ENCODE peak calls at places on chromosomes 11 and 22, in seven cellular contexts. One of them, this sample, is unnamed.

GRCh38 chr22:37304595-37305343 is 22.5 kb downstream of the CYTH4 start:
- DNase-seq in NCI-H1092: no peak
- DNase-seq in DMS79 treated with DMSO at 0.1 percent for 48 hours: no peak
- DNase-seq in EL: peak
- DNase-seq in endothelial cell: no peak
- DNase-seq in dorsolateral prefrontal cortex: no peak
- DNase-seq in activated naive CD4-positive, alpha-beta T cell treated with Interleukin-2 at 50 U/mL for 16 hours: no peak
- DNase-seq in this sample: no peak

GRCh38 chr22:19853879-19854777 is 546 bp downstream of the GNB1L start:
- DNase-seq in EL: no peak
- DNase-seq in DMS79 treated with DMSO at 0.1 percent for 48 hours: no peak
- DNase-seq in endothelial cell: no peak
- DNase-seq in NCI-H1092: no peak
- DNase-seq in dorsolateral prefrontal cortex: no peak
- DNase-seq in activated naive CD4-positive, alpha-beta T cell treated with Interleukin-2 at 50 U/mL for 16 hours: peak
- DNase-seq in this sample: no peak

GRCh38 chr22:21816787-21817496 is 50.5 kb downstream of the MAPK1 start:
- DNase-seq in EL: peak
- DNase-seq in DMS79 treated with DMSO at 0.1 percent for 48 hours: no peak
- DNase-seq in activated naive CD4-positive, alpha-beta T cell treated with Interleukin-2 at 50 U/mL for 16 hours: no peak
- DNase-seq in endothelial cell: no peak
- DNase-seq in dorsolateral prefrontal cortex: no peak
- DNase-seq in NCI-H1092: no peak
- DNase-seq in this sample: no peak

GRCh38 chr11:115672999-115673411 is 168.8 kb upstream of the CADM1 start:
- DNase-seq in dorsolateral prefrontal cortex: no peak
- DNase-seq in DMS79 treated with DMSO at 0.1 percent for 48 hours: peak
- DNase-seq in activated naive CD4-positive, alpha-beta T cell treated with Interleukin-2 at 50 U/mL for 16 hours: no peak
- DNase-seq in NCI-H1092: no peak
- DNase-seq in EL: no peak
- DNase-seq in endothelial cell: no peak
- DNase-seq in this sample: no peak

GRCh38 chr11:45025716-45026492 is 75.2 kb upstream of the TP53I11 start:
- DNase-seq in endothelial cell: peak
- DNase-seq in activated naive CD4-positive, alpha-beta T cell treated with Interleukin-2 at 50 U/mL for 16 hours: no peak
- DNase-seq in DMS79 treated with DMSO at 0.1 percent for 48 hours: no peak
- DNase-seq in dorsolateral prefrontal cortex: no peak
- DNase-seq in EL: no peak
- DNase-seq in NCI-H1092: peak
- DNase-seq in this sample: no peak

GRCh38 chr22:32341122-32341740 is 16.4 kb upstream of the RFPL3 start:
- DNase-seq in endothelial cell: no peak
- DNase-seq in dorsolateral prefrontal cortex: no peak
- DNase-seq in activated naive CD4-positive, alpha-beta T cell treated with Interleukin-2 at 50 U/mL for 16 hours: no peak
- DNase-seq in EL: no peak
- DNase-seq in DMS79 treated with DMSO at 0.1 percent for 48 hours: peak
- DNase-seq in NCI-H1092: no peak
- DNase-seq in this sample: no peak

GRCh38 chr22:43226368-43226979 is 39.5 kb upstream of the TTLL12 start:
- DNase-seq in activated naive CD4-positive, alpha-beta T cell treated with Interleukin-2 at 50 U/mL for 16 hours: no peak
- DNase-seq in NCI-H1092: no peak
- DNase-seq in EL: peak
- DNase-seq in dorsolateral prefrontal cortex: no peak
- DNase-seq in DMS79 treated with DMSO at 0.1 percent for 48 hours: no peak
- DNase-seq in endothelial cell: no peak
- DNase-seq in this sample: no peak

GRCh38 chr11:103652013-103652412 is 384.4 kb upstream of the DDI1 start:
- DNase-seq in NCI-H1092: no peak
- DNase-seq in endothelial cell: no peak
- DNase-seq in dorsolateral prefrontal cortex: no peak
- DNase-seq in DMS79 treated with DMSO at 0.1 percent for 48 hours: no peak
- DNase-seq in EL: peak
- DNase-seq in activated naive CD4-positive, alpha-beta T cell treated with Interleukin-2 at 50 U/mL for 16 hours: no peak
- DNase-seq in this sample: no peak

GRCh38 chr11:116534270-116534975 is 238.4 kb downstream of the BUD13 start:
- DNase-seq in DMS79 treated with DMSO at 0.1 percent for 48 hours: no peak
- DNase-seq in EL: no peak
- DNase-seq in dorsolateral prefrontal cortex: no peak
- DNase-seq in endothelial cell: no peak
- DNase-seq in activated naive CD4-positive, alpha-beta T cell treated with Interleukin-2 at 50 U/mL for 16 hours: no peak
- DNase-seq in NCI-H1092: no peak
- DNase-seq in this sample: no peak

GRCh38 chr11:105456950-105457349 is 152.9 kb upstream of the GRIA4 start:
- DNase-seq in NCI-H1092: no peak
- DNase-seq in EL: no peak
- DNase-seq in endothelial cell: no peak
- DNase-seq in activated naive CD4-positive, alpha-beta T cell treated with Interleukin-2 at 50 U/mL for 16 hours: no peak
- DNase-seq in dorsolateral prefrontal cortex: no peak
- DNase-seq in DMS79 treated with DMSO at 0.1 percent for 48 hours: no peak
- DNase-seq in this sample: no peak

GRCh38 chr22:25960375-25960774 is 208.9 kb upstream of the SEZ6L start:
- DNase-seq in DMS79 treated with DMSO at 0.1 percent for 48 hours: no peak
- DNase-seq in NCI-H1092: no peak
- DNase-seq in dorsolateral prefrontal cortex: no peak
- DNase-seq in endothelial cell: no peak
- DNase-seq in EL: no peak
- DNase-seq in activated naive CD4-positive, alpha-beta T cell treated with Interleukin-2 at 50 U/mL for 16 hours: no peak
- DNase-seq in this sample: no peak

GRCh38 chr22:49356428-49356827 is 471.2 kb downstream of the BRD1 start:
- DNase-seq in NCI-H1092: no peak
- DNase-seq in endothelial cell: no peak
- DNase-seq in activated naive CD4-positive, alpha-beta T cell treated with Interleukin-2 at 50 U/mL for 16 hours: no peak
- DNase-seq in dorsolateral prefrontal cortex: no peak
- DNase-seq in EL: no peak
- DNase-seq in DMS79 treated with DMSO at 0.1 percent for 48 hours: no peak
- DNase-seq in this sample: no peak

GRCh38 chr11:117879516-117880480 is 3.3 kb upstream of the FXYD6 start:
- DNase-seq in NCI-H1092: no peak
- DNase-seq in dorsolateral prefrontal cortex: no peak
- DNase-seq in DMS79 treated with DMSO at 0.1 percent for 48 hours: peak
- DNase-seq in endothelial cell: no peak
- DNase-seq in EL: no peak
- DNase-seq in activated naive CD4-positive, alpha-beta T cell treated with Interleukin-2 at 50 U/mL for 16 hours: no peak
- DNase-seq in this sample: no peak

This sample was measured in D721Med.